ENCODE peak calls at places on chromosomes 6 and 20, in ten cellular contexts. Z is stimulated activated CD8-positive, alpha-beta memory T cell treated with anti-CD3 and anti-CD28 coated beads, Interleukin-15, amount 100 ng/mL, for 24 hours; Y is type B pancreatic cell; M is lung microvascular endothelial cell; A is COR-L47; L is Calu3; N is HS-27A; X is spleen; F is activated T-helper 1 cell treated with anti-CD3 and anti-CD28 coated beads, Interleukin-2, amount 50 U/mL, for 16 hours; O is GF-D8. I is an unnamed sample.

GRCh38 chr6:43367245-43367984 is 2.0 kb downstream of the ZNF318 start:
- DNase-seq in Z (no peak), Y (no peak), M (no peak), A (no peak), L (no peak), N (no peak), X (no peak), F (no peak), O (no peak), I (peak)

GRCh38 chr6:157487110-157487773 is 106.3 kb downstream of the ZDHHC14 start:
- DNase-seq in Z (no peak), Y (no peak), M (no peak), A (no peak), L (no peak), N (no peak), X (no peak), F (no peak), O (no peak), I (no peak)

GRCh38 chr6:5587648-5588047 is 326.3 kb downstream of the FARS2 start:
- DNase-seq in Z (no peak), Y (no peak), M (no peak), A (no peak), L (no peak), N (no peak), X (no peak), F (no peak), O (no peak), I (no peak)

GRCh38 chr6:11264100-11264499 is 31.6 kb upstream of the NEDD9 start:
- DNase-seq in Z (no peak), Y (no peak), M (no peak), A (no peak), L (no peak), N (no peak), X (no peak), F (no peak), O (no peak), I (no peak)

GRCh38 chr6:8194499-8194898 is 92.2 kb upstream of the EEF1E1 start:
- DNase-seq in Z (no peak), Y (no peak), M (no peak), A (no peak), L (no peak), N (no peak), X (no peak), F (no peak), O (no peak), I (no peak)

GRCh38 chr6:161163466-161164181 is 110.2 kb downstream of the AGPAT4 start:
- DNase-seq in Z (no peak), Y (no peak), M (no peak), A (no peak), L (no peak), N (no peak), X (no peak), F (no peak), O (no peak), I (no peak)

GRCh38 chr6:72553531-72554202 is 68.2 kb upstream of the KCNQ5 start:
- DNase-seq in Z (no peak), Y (no peak), M (peak), A (no peak), L (peak), N (peak), X (no peak), F (no peak), O (no peak), I (no peak)

GRCh38 chr20:2907519-2907918 is 34.2 kb downstream of the PTPRA start:
- DNase-seq in Z (no peak), Y (no peak), M (no peak), A (no peak), L (no peak), N (no peak), X (no peak), F (no peak), O (no peak), I (no peak)

GRCh38 chr6:16762547-16763477 is 1.6 kb upstream of the ATXN1 start:
- DNase-seq in Z (peak), Y (no peak), M (peak), A (peak), L (peak), N (peak), X (peak), F (no peak), O (peak), I (peak)

GRCh38 chr6:20575125-20575524 is 40.9 kb downstream of the CDKAL1 start:
- DNase-seq in Z (no peak), Y (no peak), M (no peak), A (no peak), L (no peak), N (no peak), X (no peak), F (no peak), O (no peak), I (no peak)

GRCh38 chr20:16350465-16350864 is 222.8 kb downstream of the KIF16B start:
- DNase-seq in Z (no peak), Y (no peak), M (no peak), A (no peak), L (no peak), N (no peak), X (no peak), F (no peak), O (no peak), I (no peak)

GRCh38 chr6:118565317-118565960 is 17.3 kb downstream of the PLN start:
- DNase-seq in Z (no peak), Y (no peak), M (peak), A (no peak), L (peak), N (no peak), X (no peak), F (no peak), O (no peak), I (peak)

GRCh38 chr20:49882171-49882970 is 33.0 kb downstream of the SPATA2 start:
- DNase-seq in Z (no peak), Y (no peak), M (no peak), A (no peak), L (no peak), N (no peak), X (no peak), F (no peak), O (no peak), I (no peak)

GRCh38 chr6:163355471-163355991 is 59.0 kb upstream of the QKI start:
- DNase-seq in Z (no peak), Y (no peak), M (peak), A (no peak), L (peak), N (no peak), X (peak), F (no peak), O (no peak), I (peak)

GRCh38 chr6:11392778-11393507 is 144.6 kb upstream of the TMEM170B start:
- DNase-seq in Z (no peak), Y (no peak), M (peak), A (peak), L (no peak), N (no peak), X (no peak), F (no peak), O (peak), I (peak)

GRCh38 chr20:10060223-10060622 is 25.4 kb downstream of the ANKEF1 start:
- DNase-seq in Z (no peak), Y (no peak), M (no peak), A (no peak), L (no peak), N (no peak), X (no peak), F (no peak), O (no peak), I (no peak)

GRCh38 chr6:26550250-26550993 is 12.3 kb downstream of the HMGN4 start:
- DNase-seq in Z (no peak), Y (peak), M (peak), A (peak), L (peak), N (no peak), X (peak), F (no peak), O (no peak), I (peak)

GRCh38 chr20:61746147-61746646 is 319.5 kb downstream of the TAF4 start:
- DNase-seq in Z (no peak), Y (no peak), M (no peak), A (no peak), L (no peak), N (no peak), X (peak), F (no peak), O (no peak), I (no peak)

I was measured in Kasumi-1.